ENCODE peak calls at places on chromosomes 13 and 19, in ten cellular contexts. R is pons; P is activated CD8-positive, alpha-beta memory T cell treated with anti-CD3 and anti-CD28 coated beads, Interleukin-2, amount 50 U/mL, for 48 hours; X is AG08395; B is left ventricle myocardium inferior; D is AG10803; I is stimulated activated CD8-positive, alpha-beta memory T cell treated with anti-CD3 and anti-CD28 coated beads, Interleukin-2, amount 100 ng/mL, for 1 hour; G is GM06990; H is H9; N is activated T-helper 1 cell treated with anti-CD3 and anti-CD28 coated beads, Interleukin-2, amount 50 U/mL, for 16 hours. L is an unnamed sample.

GRCh38 chr19:29188704-29189375 is 24.1 kb downstream of the UQCRFS1 start:
- DNase-seq in R (no peak), P (no peak), X (no peak), B (no peak), D (peak), I (no peak), G (no peak), H (no peak), N (no peak), L (no peak)

GRCh38 chr13:52085416-52085815 is 43.5 kb downstream of the NEK5 start:
- DNase-seq in R (no peak), P (no peak), X (peak), B (no peak), D (peak), I (no peak), G (no peak), H (no peak), N (no peak), L (no peak)

GRCh38 chr19:45820413-45821102 is 5.5 kb upstream of the RSPH6A start:
- DNase-seq in R (no peak), P (no peak), X (no peak), B (no peak), D (no peak), I (no peak), G (no peak), H (no peak), N (no peak), L (no peak)

GRCh38 chr19:3850320-3850972 is 18.4 kb downstream of the ZFR2 start:
- DNase-seq in R (no peak), P (no peak), X (no peak), B (no peak), D (no peak), I (no peak), G (no peak), H (no peak), N (no peak), L (no peak)

GRCh38 chr19:19459707-19460251 is 54.3 kb downstream of the GATAD2A start:
- DNase-seq in R (no peak), P (peak), X (peak), B (peak), D (peak), I (peak), G (no peak), H (no peak), N (peak), L (no peak)

GRCh38 chr19:13093407-13094284 is 9.0 kb downstream of the LYL1 start:
- DNase-seq in R (peak), P (peak), X (peak), B (peak), D (peak), I (peak), G (peak), H (peak), N (peak), L (peak)

GRCh38 chr19:53311044-53311443 is 22.5 kb upstream of the ZNF845 start:
- DNase-seq in R (no peak), P (no peak), X (no peak), B (no peak), D (no peak), I (no peak), G (no peak), H (no peak), N (no peak), L (no peak)

GRCh38 chr19:13986348-13986904 is 19.7 kb downstream of the RFX1 start:
- DNase-seq in R (peak), P (peak), X (peak), B (peak), D (peak), I (peak), G (peak), H (peak), N (peak), L (peak)

GRCh38 chr13:109779074-109779473 is 7.3 kb downstream of the IRS2 start:
- DNase-seq in R (no peak), P (no peak), X (no peak), B (no peak), D (no peak), I (no peak), G (no peak), H (no peak), N (peak), L (peak)

GRCh38 chr19:39181500-39182173 is 15.1 kb upstream of the NCCRP1 start:
- DNase-seq in R (no peak), P (no peak), X (no peak), B (no peak), D (no peak), I (no peak), G (no peak), H (no peak), N (no peak), L (no peak)

GRCh38 chr19:45973564-45974338 is at the start of gene NOVA2:
- DNase-seq in R (peak), P (peak), X (peak), B (peak), D (peak), I (no peak), G (peak), H (peak), N (no peak), L (peak)

GRCh38 chr13:37995052-37995451 is 125.5 kb upstream of the TRPC4 start:
- DNase-seq in R (no peak), P (no peak), X (no peak), B (no peak), D (no peak), I (no peak), G (no peak), H (no peak), N (no peak), L (peak)

GRCh38 chr13:62234780-62235530 is 819.3 kb upstream of the PCDH20 start:
- DNase-seq in R (no peak), P (no peak), X (no peak), B (no peak), D (no peak), I (no peak), G (no peak), H (no peak), N (no peak), L (no peak)

GRCh38 chr19:47232422-47233211 is 1.6 kb upstream of the BBC3 start:
- DNase-seq in R (no peak), P (no peak), X (peak), B (no peak), D (peak), I (no peak), G (peak), H (no peak), N (no peak), L (no peak)